ENCODE peak calls at places on chromosomes 13 and 19, in five cellular contexts. S is hepatic stellate cell; T is activated CD8-positive, alpha-beta memory T cell treated with anti-CD3 and anti-CD28 coated beads for 1 hour; C is ecto neural progenitor cell; H is LoVo. U is an unnamed sample.

GRCh38 chr13:91346848-91347211 is 657 bp upstream of the MIR17HG start:
- DNase-seq in S (no peak), T (peak; percentile 5), C (no peak), H (peak; percentile 4), U (no peak)

GRCh38 chr13:81048026-81048461 is 707.1 kb upstream of the SPRY2 start:
- DNase-seq in S (no peak), T (no peak), C (no peak), H (no peak), U (no peak)

GRCh38 chr19:16518061-16518460 is 21.9 kb downstream of the C19orf44 start:
- DNase-seq in S (no peak), T (no peak), C (no peak), H (no peak), U (no peak)

GRCh38 chr19:52742516-52742915 is 7.7 kb upstream of the ZNF611 start:
- DNase-seq in S (no peak), T (no peak), C (no peak), H (no peak), U (no peak)

GRCh38 chr13:26254583-26255102 is 714 bp downstream of the CDK8 start:
- DNase-seq in S (peak; percentile 19), T (no peak), C (no peak), H (peak; percentile 47), U (peak; percentile 62)

GRCh38 chr19:8257052-8257443 is 47.9 kb downstream of the CERS4 start:
- DNase-seq in S (no peak), T (no peak), C (no peak), H (no peak), U (no peak)

GRCh38 chr13:99766641-99767045 is 204.9 kb downstream of the ZIC5 start:
- DNase-seq in S (no peak), T (no peak), C (no peak), H (no peak), U (no peak)

GRCh38 chr19:18284710-18285430 is 3.4 kb upstream of the JUND start:
- DNase-seq in S (no peak), T (no peak), C (no peak), H (no peak), U (no peak)

GRCh38 chr13:113981201-113981605 is 7.3 kb upstream of the C13orf46 start:
- DNase-seq in S (no peak), T (no peak), C (no peak), H (peak; percentile 97), U (peak; percentile 88)

GRCh38 chr19:48868196-48868886 is at the start of gene PLEKHA4:
- DNase-seq in S (peak; percentile 71), T (no peak), C (no peak), H (no peak), U (peak; percentile 56)

GRCh38 chr13:106274551-106275208 is 260.8 kb downstream of the EFNB2 start:
- DNase-seq in S (no peak), T (no peak), C (no peak), H (no peak), U (no peak)

GRCh38 chr13:34926513-34926912 is 15.6 kb upstream of the NBEA start:
- DNase-seq in S (no peak), T (no peak), C (no peak), H (peak; percentile 6), U (no peak)

GRCh38 chr19:42270346-42271044 is 1.4 kb downstream of the CIC start:
- DNase-seq in S (peak; percentile 83), T (no peak), C (no peak), H (no peak), U (no peak)

GRCh38 chr19:35053667-35054293 is 12.3 kb downstream of the HPN start:
- DNase-seq in S (no peak), T (no peak), C (no peak), H (no peak), U (no peak)

GRCh38 chr13:110425444-110425780 is 118.3 kb downstream of the COL4A2 start:
- DNase-seq in S (peak; percentile 78), T (no peak), C (no peak), H (no peak), U (no peak)

GRCh38 chr19:35715981-35716734 is 1.6 kb upstream of the KMT2B start:
- DNase-seq in S (peak; percentile 82), T (no peak), C (no peak), H (peak; percentile 58), U (peak; percentile 59)

GRCh38 chr13:38783992-38784875 is 97.4 kb downstream of the FREM2 start:
- DNase-seq in S (no peak), T (no peak), C (no peak), H (no peak), U (peak; percentile 35)

GRCh38 chr13:98025480-98026025 is 72.1 kb downstream of the IPO5 start:
- DNase-seq in S (no peak), T (no peak), C (no peak), H (no peak), U (no peak)

GRCh38 chr13:97621025-97621424 is 187.1 kb downstream of the RAP2A start:
- DNase-seq in S (no peak), T (no peak), C (no peak), H (no peak), U (no peak)

GRCh38 chr13:71056581-71056980 is 810.4 kb downstream of the DACH1 start:
- DNase-seq in S (no peak), T (no peak), C (no peak), H (no peak), U (no peak)

GRCh38 chr19:13095934-13096890 is 6.4 kb downstream of the LYL1 start:
- DNase-seq in S (no peak), T (no peak), C (peak; percentile 83), H (no peak), U (no peak)

GRCh38 chr19:292951-293350 is 1.7 kb upstream of the PLPP2 start:
- DNase-seq in S (no peak), T (no peak), C (no peak), H (no peak), U (no peak)

GRCh38 chr19:6744381-6745288 is 5.2 kb downstream of the TRIP10 start:
- DNase-seq in S (peak; percentile 97), T (no peak), C (no peak), H (peak; percentile 70), U (peak; percentile 93)

GRCh38 chr13:108113407-108113806 is 101.9 kb downstream of the LIG4 start:
- DNase-seq in S (no peak), T (no peak), C (no peak), H (no peak), U (no peak)

GRCh38 chr13:112136095-112136494 is 69.1 kb downstream of the SOX1 start:
- DNase-seq in S (no peak), T (no peak), C (no peak), H (no peak), U (no peak)

GRCh38 chr13:23888658-23889597 is at the start of gene MIPEP:
- DNase-seq in S (peak; percentile 93), T (peak; percentile 67), C (peak; percentile 97), H (peak; percentile 92), U (peak; percentile 94)

GRCh38 chr19:47315125-47315821 is 5.6 kb downstream of the C5AR1 start:
- DNase-seq in S (peak; percentile 93), T (no peak), C (no peak), H (peak; percentile 90), U (peak; percentile 84)

GRCh38 chr13:31951215-31951678 is 80.3 kb upstream of the FRY start:
- DNase-seq in S (peak; percentile 23), T (no peak), C (no peak), H (no peak), U (peak; percentile 76)

GRCh38 chr13:37716395-37716794 is 117.8 kb upstream of the POSTN start:
- DNase-seq in S (peak; percentile 2), T (no peak), C (no peak), H (no peak), U (no peak)

GRCh38 chr19:4504297-4504701 is 14.0 kb downstream of the PLIN4 start:
- DNase-seq in S (no peak), T (no peak), C (no peak), H (no peak), U (no peak)

GRCh38 chr19:35118268-35119026 is 2.8 kb downstream of the FXYD3 start:
- DNase-seq in S (no peak), T (no peak), C (no peak), H (peak; percentile 48), U (peak; percentile 83)

U was measured in lung.